ENCODE peak calls at places on chromosomes 11 and 22, in nine cellular contexts. One of them, this sample, is unnamed.

GRCh38 chr22:39029227-39029626 is 8.3 kb downstream of the APOBEC3D start:
- DNase-seq in pulmonary artery endothelial cell: no peak
- DNase-seq in Kasumi-1: no peak
- DNase-seq in HEK293T: no peak
- DNase-seq in HCT116: no peak
- DNase-seq in left cardiac atrium: no peak
- DNase-seq in heart left ventricle: no peak
- DNase-seq in activated naive CD4-positive, alpha-beta T cell treated with anti-CD3 and anti-CD28 coated beads, Interleukin-2, amount 50 U/mL, for 16 hours: no peak
- DNase-seq in left ventricle myocardium superior: no peak
- DNase-seq in this sample: no peak

GRCh38 chr22:45779351-45779750 is 107.7 kb downstream of the ATXN10 start:
- DNase-seq in pulmonary artery endothelial cell: no peak
- DNase-seq in Kasumi-1: no peak
- DNase-seq in HEK293T: no peak
- DNase-seq in HCT116: no peak
- DNase-seq in left cardiac atrium: no peak
- DNase-seq in heart left ventricle: no peak
- DNase-seq in activated naive CD4-positive, alpha-beta T cell treated with anti-CD3 and anti-CD28 coated beads, Interleukin-2, amount 50 U/mL, for 16 hours: no peak
- DNase-seq in left ventricle myocardium superior: no peak
- DNase-seq in this sample: no peak

GRCh38 chr22:42994917-42995562 is 19.9 kb downstream of the PACSIN2 start:
- DNase-seq in pulmonary artery endothelial cell: no peak
- DNase-seq in Kasumi-1: peak; percentile 93
- DNase-seq in HEK293T: no peak
- DNase-seq in HCT116: no peak
- DNase-seq in left cardiac atrium: no peak
- DNase-seq in heart left ventricle: peak; percentile 40
- DNase-seq in activated naive CD4-positive, alpha-beta T cell treated with anti-CD3 and anti-CD28 coated beads, Interleukin-2, amount 50 U/mL, for 16 hours: no peak
- DNase-seq in left ventricle myocardium superior: no peak
- DNase-seq in this sample: peak; percentile 49

GRCh38 chr22:22928666-22929380 is 41.2 kb downstream of the IGLL5 start:
- DNase-seq in pulmonary artery endothelial cell: no peak
- DNase-seq in Kasumi-1: peak; percentile 96
- DNase-seq in HEK293T: no peak
- DNase-seq in HCT116: no peak
- DNase-seq in left cardiac atrium: peak; percentile 50
- DNase-seq in heart left ventricle: peak; percentile 61
- DNase-seq in activated naive CD4-positive, alpha-beta T cell treated with anti-CD3 and anti-CD28 coated beads, Interleukin-2, amount 50 U/mL, for 16 hours: no peak
- DNase-seq in left ventricle myocardium superior: peak; percentile 32
- DNase-seq in this sample: no peak

GRCh38 chr11:99020324-99021225 is at the start of gene CNTN5:
- DNase-seq in pulmonary artery endothelial cell: no peak
- DNase-seq in Kasumi-1: peak; percentile 27
- DNase-seq in HEK293T: peak; percentile 10
- DNase-seq in HCT116: no peak
- DNase-seq in left cardiac atrium: peak; percentile 40
- DNase-seq in heart left ventricle: peak; percentile 10
- DNase-seq in activated naive CD4-positive, alpha-beta T cell treated with anti-CD3 and anti-CD28 coated beads, Interleukin-2, amount 50 U/mL, for 16 hours: peak; percentile 13
- DNase-seq in left ventricle myocardium superior: peak; percentile 64
- DNase-seq in this sample: peak; percentile 41

GRCh38 chr22:37020192-37020479 is 594 bp downstream of the MPST start:
- DNase-seq in pulmonary artery endothelial cell: no peak
- DNase-seq in Kasumi-1: peak; percentile 69
- DNase-seq in HEK293T: peak; percentile 56
- DNase-seq in HCT116: peak; percentile 27
- DNase-seq in left cardiac atrium: no peak
- DNase-seq in heart left ventricle: no peak
- DNase-seq in activated naive CD4-positive, alpha-beta T cell treated with anti-CD3 and anti-CD28 coated beads, Interleukin-2, amount 50 U/mL, for 16 hours: no peak
- DNase-seq in left ventricle myocardium superior: peak; percentile 44
- DNase-seq in this sample: no peak

GRCh38 chr11:118997627-118998387 is at the start of gene CENATAC:
- DNase-seq in pulmonary artery endothelial cell: peak; percentile 45
- DNase-seq in Kasumi-1: peak; percentile 89
- DNase-seq in HEK293T: peak; percentile 99
- DNase-seq in HCT116: peak; percentile 74
- DNase-seq in left cardiac atrium: peak; percentile 97
- DNase-seq in heart left ventricle: peak; percentile 95
- DNase-seq in activated naive CD4-positive, alpha-beta T cell treated with anti-CD3 and anti-CD28 coated beads, Interleukin-2, amount 50 U/mL, for 16 hours: peak; percentile 95
- DNase-seq in left ventricle myocardium superior: peak; percentile 98
- DNase-seq in this sample: peak; percentile 84

GRCh38 chr11:33670250-33671011 is 30.2 kb downstream of the C11orf91 start:
- DNase-seq in pulmonary artery endothelial cell: no peak
- DNase-seq in Kasumi-1: no peak
- DNase-seq in HEK293T: no peak
- DNase-seq in HCT116: no peak
- DNase-seq in left cardiac atrium: no peak
- DNase-seq in heart left ventricle: no peak
- DNase-seq in activated naive CD4-positive, alpha-beta T cell treated with anti-CD3 and anti-CD28 coated beads, Interleukin-2, amount 50 U/mL, for 16 hours: no peak
- DNase-seq in left ventricle myocardium superior: no peak
- DNase-seq in this sample: no peak

GRCh38 chr11:9461068-9461759 is 402 bp downstream of the ZNF143 start:
- DNase-seq in pulmonary artery endothelial cell: peak; percentile 72
- DNase-seq in Kasumi-1: peak; percentile 87
- DNase-seq in HEK293T: peak; percentile 65
- DNase-seq in HCT116: no peak
- DNase-seq in left cardiac atrium: peak; percentile 91
- DNase-seq in heart left ventricle: peak; percentile 92
- DNase-seq in activated naive CD4-positive, alpha-beta T cell treated with anti-CD3 and anti-CD28 coated beads, Interleukin-2, amount 50 U/mL, for 16 hours: peak; percentile 77
- DNase-seq in left ventricle myocardium superior: peak; percentile 94
- DNase-seq in this sample: peak; percentile 83

GRCh38 chr11:12070446-12071267 is 39.7 kb upstream of the MICAL2 start:
- DNase-seq in pulmonary artery endothelial cell: no peak
- DNase-seq in Kasumi-1: no peak
- DNase-seq in HEK293T: no peak
- DNase-seq in HCT116: no peak
- DNase-seq in left cardiac atrium: no peak
- DNase-seq in heart left ventricle: no peak
- DNase-seq in activated naive CD4-positive, alpha-beta T cell treated with anti-CD3 and anti-CD28 coated beads, Interleukin-2, amount 50 U/mL, for 16 hours: no peak
- DNase-seq in left ventricle myocardium superior: no peak
- DNase-seq in this sample: no peak

GRCh38 chr22:25069758-25070461 is 117.4 kb downstream of the KIAA1671 start:
- DNase-seq in pulmonary artery endothelial cell: no peak
- DNase-seq in Kasumi-1: no peak
- DNase-seq in HEK293T: no peak
- DNase-seq in HCT116: no peak
- DNase-seq in left cardiac atrium: no peak
- DNase-seq in heart left ventricle: no peak
- DNase-seq in activated naive CD4-positive, alpha-beta T cell treated with anti-CD3 and anti-CD28 coated beads, Interleukin-2, amount 50 U/mL, for 16 hours: no peak
- DNase-seq in left ventricle myocardium superior: no peak
- DNase-seq in this sample: no peak

GRCh38 chr22:18965526-18966421 is 29.7 kb upstream of the PRODH start:
- DNase-seq in pulmonary artery endothelial cell: no peak
- DNase-seq in Kasumi-1: no peak
- DNase-seq in HEK293T: no peak
- DNase-seq in HCT116: no peak
- DNase-seq in left cardiac atrium: no peak
- DNase-seq in heart left ventricle: no peak
- DNase-seq in activated naive CD4-positive, alpha-beta T cell treated with anti-CD3 and anti-CD28 coated beads, Interleukin-2, amount 50 U/mL, for 16 hours: no peak
- DNase-seq in left ventricle myocardium superior: no peak
- DNase-seq in this sample: no peak

GRCh38 chr11:60831501-60832079 is 10.3 kb upstream of the CCDC86 start:
- DNase-seq in pulmonary artery endothelial cell: no peak
- DNase-seq in Kasumi-1: no peak
- DNase-seq in HEK293T: no peak
- DNase-seq in HCT116: no peak
- DNase-seq in left cardiac atrium: no peak
- DNase-seq in heart left ventricle: no peak
- DNase-seq in activated naive CD4-positive, alpha-beta T cell treated with anti-CD3 and anti-CD28 coated beads, Interleukin-2, amount 50 U/mL, for 16 hours: no peak
- DNase-seq in left ventricle myocardium superior: no peak
- DNase-seq in this sample: no peak

GRCh38 chr22:32920032-32920628 is 118.6 kb downstream of the TIMP3 start:
- DNase-seq in pulmonary artery endothelial cell: no peak
- DNase-seq in Kasumi-1: peak; percentile 66
- DNase-seq in HEK293T: no peak
- DNase-seq in HCT116: no peak
- DNase-seq in left cardiac atrium: peak; percentile 66
- DNase-seq in heart left ventricle: peak; percentile 47
- DNase-seq in activated naive CD4-positive, alpha-beta T cell treated with anti-CD3 and anti-CD28 coated beads, Interleukin-2, amount 50 U/mL, for 16 hours: no peak
- DNase-seq in left ventricle myocardium superior: peak; percentile 68
- DNase-seq in this sample: no peak

GRCh38 chr11:114438303-114438702 is 964 bp upstream of the REXO2 start:
- DNase-seq in pulmonary artery endothelial cell: peak; percentile 26
- DNase-seq in Kasumi-1: no peak
- DNase-seq in HEK293T: no peak
- DNase-seq in HCT116: no peak
- DNase-seq in left cardiac atrium: no peak
- DNase-seq in heart left ventricle: no peak
- DNase-seq in activated naive CD4-positive, alpha-beta T cell treated with anti-CD3 and anti-CD28 coated beads, Interleukin-2, amount 50 U/mL, for 16 hours: no peak
- DNase-seq in left ventricle myocardium superior: no peak
- DNase-seq in this sample: no peak

GRCh38 chr22:30127749-30128166 is 47.5 kb downstream of the HORMAD2 start:
- DNase-seq in pulmonary artery endothelial cell: no peak
- DNase-seq in Kasumi-1: peak; percentile 10
- DNase-seq in HEK293T: no peak
- DNase-seq in HCT116: no peak
- DNase-seq in left cardiac atrium: no peak
- DNase-seq in heart left ventricle: no peak
- DNase-seq in activated naive CD4-positive, alpha-beta T cell treated with anti-CD3 and anti-CD28 coated beads, Interleukin-2, amount 50 U/mL, for 16 hours: no peak
- DNase-seq in left ventricle myocardium superior: no peak
- DNase-seq in this sample: no peak

GRCh38 chr11:120789391-120789790 is 234.5 kb upstream of the TBCEL start:
- DNase-seq in pulmonary artery endothelial cell: no peak
- DNase-seq in Kasumi-1: no peak
- DNase-seq in HEK293T: no peak
- DNase-seq in HCT116: no peak
- DNase-seq in left cardiac atrium: no peak
- DNase-seq in heart left ventricle: no peak
- DNase-seq in activated naive CD4-positive, alpha-beta T cell treated with anti-CD3 and anti-CD28 coated beads, Interleukin-2, amount 50 U/mL, for 16 hours: no peak
- DNase-seq in left ventricle myocardium superior: no peak
- DNase-seq in this sample: no peak

GRCh38 chr11:5505363-5506048 is 4.3 kb downstream of the UBQLN3 start:
- DNase-seq in pulmonary artery endothelial cell: no peak
- DNase-seq in Kasumi-1: no peak
- DNase-seq in HEK293T: no peak
- DNase-seq in HCT116: peak; percentile 83
- DNase-seq in left cardiac atrium: no peak
- DNase-seq in heart left ventricle: no peak
- DNase-seq in activated naive CD4-positive, alpha-beta T cell treated with anti-CD3 and anti-CD28 coated beads, Interleukin-2, amount 50 U/mL, for 16 hours: no peak
- DNase-seq in left ventricle myocardium superior: no peak
- DNase-seq in this sample: no peak

GRCh38 chr11:120564573-120565301 is 53.2 kb downstream of the GRIK4 start:
- DNase-seq in pulmonary artery endothelial cell: no peak
- DNase-seq in Kasumi-1: no peak
- DNase-seq in HEK293T: peak; percentile 47
- DNase-seq in HCT116: no peak
- DNase-seq in left cardiac atrium: peak; percentile 75
- DNase-seq in heart left ventricle: peak; percentile 51
- DNase-seq in activated naive CD4-positive, alpha-beta T cell treated with anti-CD3 and anti-CD28 coated beads, Interleukin-2, amount 50 U/mL, for 16 hours: peak; percentile 24
- DNase-seq in left ventricle myocardium superior: peak; percentile 70
- DNase-seq in this sample: no peak

GRCh38 chr11:93133710-93134109 is 64.1 kb downstream of the SLC36A4 start:
- DNase-seq in pulmonary artery endothelial cell: no peak
- DNase-seq in Kasumi-1: no peak
- DNase-seq in HEK293T: no peak
- DNase-seq in HCT116: no peak
- DNase-seq in left cardiac atrium: no peak
- DNase-seq in heart left ventricle: no peak
- DNase-seq in activated naive CD4-positive, alpha-beta T cell treated with anti-CD3 and anti-CD28 coated beads, Interleukin-2, amount 50 U/mL, for 16 hours: no peak
- DNase-seq in left ventricle myocardium superior: no peak
- DNase-seq in this sample: no peak

GRCh38 chr22:41524283-41524682 is 20.0 kb downstream of the POLR3H start:
- DNase-seq in pulmonary artery endothelial cell: no peak
- DNase-seq in Kasumi-1: no peak
- DNase-seq in HEK293T: no peak
- DNase-seq in HCT116: no peak
- DNase-seq in left cardiac atrium: peak; percentile 76
- DNase-seq in heart left ventricle: peak; percentile 60
- DNase-seq in activated naive CD4-positive, alpha-beta T cell treated with anti-CD3 and anti-CD28 coated beads, Interleukin-2, amount 50 U/mL, for 16 hours: no peak
- DNase-seq in left ventricle myocardium superior: peak; percentile 85
- DNase-seq in this sample: no peak

GRCh38 chr11:74418509-74418895 is 20.3 kb upstream of the PGM2L1 start:
- DNase-seq in pulmonary artery endothelial cell: peak; percentile 57
- DNase-seq in Kasumi-1: no peak
- DNase-seq in HEK293T: peak; percentile 14
- DNase-seq in HCT116: no peak
- DNase-seq in left cardiac atrium: no peak
- DNase-seq in heart left ventricle: no peak
- DNase-seq in activated naive CD4-positive, alpha-beta T cell treated with anti-CD3 and anti-CD28 coated beads, Interleukin-2, amount 50 U/mL, for 16 hours: no peak
- DNase-seq in left ventricle myocardium superior: no peak
- DNase-seq in this sample: no peak

GRCh38 chr11:62125881-62126280 is 2.1 kb downstream of the INCENP start:
- DNase-seq in pulmonary artery endothelial cell: no peak
- DNase-seq in Kasumi-1: no peak
- DNase-seq in HEK293T: no peak
- DNase-seq in HCT116: no peak
- DNase-seq in left cardiac atrium: no peak
- DNase-seq in heart left ventricle: no peak
- DNase-seq in activated naive CD4-positive, alpha-beta T cell treated with anti-CD3 and anti-CD28 coated beads, Interleukin-2, amount 50 U/mL, for 16 hours: no peak
- DNase-seq in left ventricle myocardium superior: no peak
- DNase-seq in this sample: no peak

GRCh38 chr11:10096987-10097386 is 197.0 kb downstream of the SBF2 start:
- DNase-seq in pulmonary artery endothelial cell: no peak
- DNase-seq in Kasumi-1: no peak
- DNase-seq in HEK293T: no peak
- DNase-seq in HCT116: no peak
- DNase-seq in left cardiac atrium: no peak
- DNase-seq in heart left ventricle: no peak
- DNase-seq in activated naive CD4-positive, alpha-beta T cell treated with anti-CD3 and anti-CD28 coated beads, Interleukin-2, amount 50 U/mL, for 16 hours: no peak
- DNase-seq in left ventricle myocardium superior: no peak
- DNase-seq in this sample: no peak

GRCh38 chr22:27397036-27397947 is 404.3 kb downstream of the MN1 start:
- DNase-seq in pulmonary artery endothelial cell: no peak
- DNase-seq in Kasumi-1: no peak
- DNase-seq in HEK293T: no peak
- DNase-seq in HCT116: no peak
- DNase-seq in left cardiac atrium: no peak
- DNase-seq in heart left ventricle: no peak
- DNase-seq in activated naive CD4-positive, alpha-beta T cell treated with anti-CD3 and anti-CD28 coated beads, Interleukin-2, amount 50 U/mL, for 16 hours: no peak
- DNase-seq in left ventricle myocardium superior: no peak
- DNase-seq in this sample: no peak

GRCh38 chr11:122159173-122159701 is 43.2 kb upstream of the BLID start:
- DNase-seq in pulmonary artery endothelial cell: no peak
- DNase-seq in Kasumi-1: peak; percentile 23
- DNase-seq in HEK293T: no peak
- DNase-seq in HCT116: no peak
- DNase-seq in left cardiac atrium: peak; percentile 21
- DNase-seq in heart left ventricle: peak; percentile 12
- DNase-seq in activated naive CD4-positive, alpha-beta T cell treated with anti-CD3 and anti-CD28 coated beads, Interleukin-2, amount 50 U/mL, for 16 hours: no peak
- DNase-seq in left ventricle myocardium superior: peak; percentile 35
- DNase-seq in this sample: no peak

GRCh38 chr11:43952401-43953342 is 10.2 kb downstream of the C11orf96 start:
- DNase-seq in pulmonary artery endothelial cell: no peak
- DNase-seq in Kasumi-1: no peak
- DNase-seq in HEK293T: no peak
- DNase-seq in HCT116: no peak
- DNase-seq in left cardiac atrium: no peak
- DNase-seq in heart left ventricle: no peak
- DNase-seq in activated naive CD4-positive, alpha-beta T cell treated with anti-CD3 and anti-CD28 coated beads, Interleukin-2, amount 50 U/mL, for 16 hours: no peak
- DNase-seq in left ventricle myocardium superior: no peak
- DNase-seq in this sample: no peak

GRCh38 chr11:92627615-92628201 is 341.7 kb upstream of the MTNR1B start:
- DNase-seq in pulmonary artery endothelial cell: no peak
- DNase-seq in Kasumi-1: no peak
- DNase-seq in HEK293T: no peak
- DNase-seq in HCT116: no peak
- DNase-seq in left cardiac atrium: no peak
- DNase-seq in heart left ventricle: no peak
- DNase-seq in activated naive CD4-positive, alpha-beta T cell treated with anti-CD3 and anti-CD28 coated beads, Interleukin-2, amount 50 U/mL, for 16 hours: no peak
- DNase-seq in left ventricle myocardium superior: no peak
- DNase-seq in this sample: no peak

GRCh38 chr11:102583437-102583836 is 41.7 kb downstream of the MMP20 start:
- DNase-seq in pulmonary artery endothelial cell: no peak
- DNase-seq in Kasumi-1: no peak
- DNase-seq in HEK293T: no peak
- DNase-seq in HCT116: no peak
- DNase-seq in left cardiac atrium: no peak
- DNase-seq in heart left ventricle: no peak
- DNase-seq in activated naive CD4-positive, alpha-beta T cell treated with anti-CD3 and anti-CD28 coated beads, Interleukin-2, amount 50 U/mL, for 16 hours: no peak
- DNase-seq in left ventricle myocardium superior: no peak
- DNase-seq in this sample: no peak

GRCh38 chr22:35299717-35300497 is at the start of gene TOM1:
- DNase-seq in pulmonary artery endothelial cell: peak; percentile 97
- DNase-seq in Kasumi-1: peak; percentile 96
- DNase-seq in HEK293T: peak; percentile 100
- DNase-seq in HCT116: peak; percentile 98
- DNase-seq in left cardiac atrium: peak; percentile 98
- DNase-seq in heart left ventricle: peak; percentile 97
- DNase-seq in activated naive CD4-positive, alpha-beta T cell treated with anti-CD3 and anti-CD28 coated beads, Interleukin-2, amount 50 U/mL, for 16 hours: peak; percentile 98
- DNase-seq in left ventricle myocardium superior: peak; percentile 98
- DNase-seq in this sample: peak; percentile 95

This sample was measured in NCI-H460.